ENCODE peak calls at places on chromosomes 1 and 21, in six cellular contexts. O, S, W, N, A and H are unnamed samples.

GRCh38 chr1:162003061-162003824 is 20.4 kb downstream of the OLFML2B start:
- DNase-seq in O (no peak), W (peak), N (no peak), S (no peak), A (peak), H (no peak)

GRCh38 chr1:206521002-206521585 is 13.8 kb downstream of the RASSF5 start:
- DNase-seq in N (no peak), A (no peak), W (no peak), O (no peak), S (no peak), H (no peak)

GRCh38 chr21:46128983-46129571 is 26.3 kb downstream of the FTCD start:
- DNase-seq in O (no peak), W (no peak), S (no peak), A (no peak), N (no peak), H (peak)

GRCh38 chr1:98920441-98921110 is 84.1 kb downstream of the PLPPR5 start:
- DNase-seq in N (no peak), W (peak), O (no peak), S (no peak), A (peak), H (no peak)

GRCh38 chr21:38869946-38870345 is 64.2 kb downstream of the ETS2 start:
- DNase-seq in O (no peak), N (peak), S (no peak), A (no peak), W (no peak), H (no peak)

GRCh38 chr1:221150996-221151395 is 271.8 kb downstream of the HLX start:
- DNase-seq in O (no peak), A (no peak), N (no peak), W (no peak), S (no peak), H (no peak)

GRCh38 chr1:200550367-200550766 is 70.2 kb downstream of the KIF14 start:
- DNase-seq in N (no peak), A (no peak), S (no peak), O (no peak), W (no peak), H (no peak)

GRCh38 chr1:100581096-100581705 is 43.3 kb downstream of the GPR88 start:
- DNase-seq in S (no peak), O (no peak), A (no peak), W (no peak), N (no peak), H (no peak)

GRCh38 chr1:5651964-5652751 is 340.1 kb downstream of the NPHP4 start:
- DNase-seq in O (no peak), S (no peak), A (no peak), W (no peak), N (no peak), H (no peak)

GRCh38 chr1:183544598-183545297 is 45.5 kb downstream of the NCF2 start:
- DNase-seq in N (no peak), A (no peak), W (no peak), O (no peak), S (no peak), H (peak)